ENCODE peak calls at places on chromosomes 16 and 17, in six cellular contexts. X is A549, L is spleen, M is heart left ventricle, O is fibroblast of the aortic adventitia, I is natural killer cell. F is an unnamed sample.

GRCh38 chr17:64575431-64575830 is 68.7 kb downstream of the CEP95 start:
- DNase-seq in O (peak; percentile 25), X (no peak), L (no peak), I (no peak), M (no peak), F (no peak)

GRCh38 chr16:53529529-53529928 is 26.5 kb upstream of the AKTIP start:
- DNase-seq in L (no peak), I (no peak), O (no peak), M (no peak), X (no peak), F (no peak)

GRCh38 chr16:86016201-86016965 is 117.4 kb downstream of the IRF8 start:
- DNase-seq in M (no peak), I (no peak), X (peak; percentile 79), O (peak; percentile 73), L (no peak), F (peak; percentile 34)

GRCh38 chr16:29645699-29646187 is 17.3 kb upstream of the SPN start:
- DNase-seq in O (peak; percentile 19), I (no peak), L (no peak), M (no peak), X (no peak), F (no peak)

GRCh38 chr17:41627316-41628072 is 3.1 kb upstream of the KRT17 start:
- DNase-seq in L (peak; percentile 58), X (no peak), O (no peak), M (peak; percentile 38), I (no peak), F (no peak)

GRCh38 chr16:69179255-69180010 is 7.5 kb upstream of the SNTB2 start:
- DNase-seq in X (no peak), I (no peak), L (no peak), O (peak; percentile 98), M (no peak), F (no peak)

GRCh38 chr17:17171991-17172939 is 33.9 kb downstream of the PLD6 start:
- DNase-seq in X (no peak), L (peak; percentile 87), I (no peak), O (no peak), M (peak; percentile 81), F (no peak)

GRCh38 chr16:70661918-70662641 is 15.7 kb downstream of the IL34 start:
- DNase-seq in O (peak; percentile 19), I (no peak), L (no peak), M (no peak), X (no peak), F (no peak)

GRCh38 chr16:6861136-6861535 is 471.5 kb upstream of the RBFOX1 start:
- DNase-seq in O (no peak), L (no peak), I (no peak), X (no peak), M (no peak), F (no peak)

GRCh38 chr16:79519448-79519847 is 81.1 kb downstream of the MAF start:
- DNase-seq in L (peak; percentile 84), I (peak; percentile 21), O (no peak), M (peak; percentile 78), X (no peak), F (no peak)

GRCh38 chr17:29613371-29613837 is 9.3 kb downstream of the CORO6 start:
- DNase-seq in O (peak; percentile 83), I (peak; percentile 90), X (no peak), L (peak; percentile 97), M (peak; percentile 98), F (peak; percentile 96)

GRCh38 chr16:88482630-88483391 is 29.7 kb downstream of the ZFPM1 start:
- DNase-seq in O (no peak), X (no peak), I (no peak), M (no peak), L (no peak), F (no peak)

GRCh38 chr17:39239640-39240314 is 14.0 kb upstream of the STAC2 start:
- DNase-seq in L (peak; percentile 89), I (peak; percentile 47), X (peak; percentile 68), O (no peak), M (peak; percentile 64), F (no peak)

GRCh38 chr17:71460943-71461342 is 659.9 kb upstream of the SOX9 start:
- DNase-seq in L (no peak), O (peak; percentile 26), X (no peak), M (no peak), I (no peak), F (peak; percentile 22)

GRCh38 chr17:73621685-73622084 is 22.6 kb downstream of the SDK2 start:
- DNase-seq in O (no peak), X (no peak), M (no peak), L (no peak), I (no peak), F (no peak)

GRCh38 chr16:88534731-88535141 is 35.5 kb upstream of the ZC3H18 start:
- DNase-seq in M (no peak), I (no peak), O (no peak), X (peak; percentile 71), L (peak; percentile 90), F (no peak)

GRCh38 chr16:88063201-88063773 is 112.1 kb downstream of the BANP start:
- DNase-seq in X (no peak), I (no peak), L (peak; percentile 56), M (peak; percentile 65), O (peak; percentile 91), F (no peak)

GRCh38 chr17:82831041-82831817 is 8.6 kb downstream of the ZNF750 start:
- DNase-seq in X (no peak), L (no peak), I (no peak), M (no peak), O (no peak), F (no peak)

GRCh38 chr16:11896776-11897175 is 19.0 kb downstream of the GSPT1 start:
- DNase-seq in X (no peak), L (no peak), M (no peak), O (peak; percentile 72), I (no peak), F (no peak)

GRCh38 chr16:80006175-80006895 is 405.8 kb upstream of the MAF start:
- DNase-seq in L (no peak), M (peak; percentile 66), X (peak; percentile 16), O (no peak), I (no peak), F (no peak)

GRCh38 chr16:89705006-89705405 is 3.5 kb upstream of the SPATA2L start:
- DNase-seq in M (no peak), X (no peak), I (no peak), O (no peak), L (peak; percentile 74), F (no peak)

GRCh38 chr17:65072577-65073178 is 16.1 kb upstream of the GNA13 start:
- DNase-seq in X (no peak), L (no peak), I (no peak), M (no peak), O (no peak), F (no peak)

GRCh38 chr16:720507-720989 is 398 bp upstream of the ANTKMT start:
- DNase-seq in M (no peak), I (no peak), L (no peak), O (peak; percentile 62), X (peak; percentile 72), F (peak; percentile 53)
- TF ChIP-seq CTCF in M (no peak), I (no peak), L (no peak), O (peak; percentile 34), X (peak; percentile 30), F (no peak)

DNA sequence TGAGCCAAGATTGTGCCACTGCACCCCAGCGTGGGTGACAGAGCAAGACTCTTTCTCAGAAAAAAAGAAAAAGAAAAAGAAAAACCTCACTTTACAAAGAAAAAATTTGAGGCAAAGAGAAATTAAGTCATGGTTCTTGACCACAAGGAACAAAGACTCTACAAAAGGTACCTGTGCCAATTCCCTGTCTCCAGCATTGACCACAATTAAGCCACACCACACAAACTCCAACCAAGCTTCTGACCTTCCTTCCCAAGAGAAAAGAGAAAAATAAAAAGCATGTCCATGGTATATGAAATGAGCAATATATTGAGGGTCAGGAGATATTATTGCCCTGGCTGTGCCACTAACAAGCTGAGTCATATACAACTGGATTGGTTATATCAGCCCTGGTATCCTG is 146.3 kb upstream of the NOG start:
- DNase-seq in O (no peak), M (no peak), I (no peak), X (no peak), L (no peak), F (no peak)
- TF ChIP-seq CTCF in O (no peak), M (no peak), I (no peak), X (no peak), L (no peak), F (no peak)

DNA sequence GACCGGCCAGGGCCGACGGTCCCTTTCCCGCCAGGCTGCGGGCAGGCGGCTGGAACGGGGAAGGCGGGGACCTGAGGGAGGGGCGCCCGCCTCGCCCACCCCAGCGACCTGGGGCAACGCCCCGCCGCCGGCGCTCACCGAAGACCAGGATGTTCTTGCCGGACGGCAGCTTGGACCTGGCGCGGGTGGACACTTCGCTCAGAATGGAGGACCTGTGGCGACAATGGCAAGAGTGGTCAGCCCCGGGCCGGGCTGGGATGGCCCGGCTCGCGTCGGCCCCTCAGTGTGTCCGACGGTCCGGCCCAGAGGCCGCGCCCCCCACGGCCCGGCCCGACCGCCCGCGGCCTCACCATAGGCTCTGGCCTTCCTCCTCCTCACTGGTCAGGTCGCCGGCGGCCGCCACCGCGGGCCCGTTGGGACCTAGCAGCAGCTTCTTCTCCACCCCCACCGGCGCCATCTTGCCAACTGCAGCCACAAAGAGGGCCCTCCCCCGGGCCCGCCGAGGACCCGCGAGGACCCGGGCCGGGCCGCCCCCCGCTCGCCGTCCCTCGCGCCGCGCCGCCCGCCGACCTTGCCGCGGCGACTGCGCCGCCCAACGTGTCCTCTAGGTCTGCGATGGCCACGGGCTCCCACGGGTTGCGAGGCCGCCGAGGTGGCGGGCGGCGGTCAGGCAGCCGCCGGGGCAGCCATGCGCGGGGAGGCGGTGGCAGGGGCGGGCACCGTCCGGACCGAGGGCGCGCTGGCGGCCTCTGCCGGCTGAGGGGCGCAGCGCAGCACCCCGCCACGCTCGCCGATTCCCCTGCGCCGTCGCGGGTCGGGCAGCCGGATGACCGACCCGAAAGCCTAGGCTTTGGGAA is at the start of gene DYNC1LI2:
- DNase-seq in O (peak; percentile 61), L (peak; percentile 96), M (peak; percentile 91), X (peak; percentile 80), I (peak; percentile 86), F (peak; percentile 83)
- TF ChIP-seq CTCF in O (peak; percentile 57), L (peak; percentile 92), M (peak; percentile 94), X (peak; percentile 91), I (peak; percentile 81), F (peak; percentile 80)

GRCh38 chr17:74987909-74988711 is 678 bp downstream of the CDR2L start:
- DNase-seq in M (peak; percentile 89), L (peak; percentile 85), O (peak; percentile 66), I (no peak), X (no peak), F (peak; percentile 49)

GRCh38 chr17:74992223-74992622 is 4.8 kb downstream of the CDR2L start:
- DNase-seq in I (no peak), L (no peak), X (no peak), M (no peak), O (no peak), F (no peak)

GRCh38 chr17:74987418-74987908 is at the start of gene CDR2L:
- DNase-seq in L (peak; percentile 98), O (peak; percentile 88), M (peak; percentile 98), I (peak; percentile 94), X (peak; percentile 94), F (peak; percentile 97)

GRCh38 chr17:74994440-74994839 is 7.0 kb downstream of the CDR2L start:
- DNase-seq in I (no peak), X (no peak), L (no peak), M (no peak), O (peak; percentile 61), F (no peak)

DNA sequence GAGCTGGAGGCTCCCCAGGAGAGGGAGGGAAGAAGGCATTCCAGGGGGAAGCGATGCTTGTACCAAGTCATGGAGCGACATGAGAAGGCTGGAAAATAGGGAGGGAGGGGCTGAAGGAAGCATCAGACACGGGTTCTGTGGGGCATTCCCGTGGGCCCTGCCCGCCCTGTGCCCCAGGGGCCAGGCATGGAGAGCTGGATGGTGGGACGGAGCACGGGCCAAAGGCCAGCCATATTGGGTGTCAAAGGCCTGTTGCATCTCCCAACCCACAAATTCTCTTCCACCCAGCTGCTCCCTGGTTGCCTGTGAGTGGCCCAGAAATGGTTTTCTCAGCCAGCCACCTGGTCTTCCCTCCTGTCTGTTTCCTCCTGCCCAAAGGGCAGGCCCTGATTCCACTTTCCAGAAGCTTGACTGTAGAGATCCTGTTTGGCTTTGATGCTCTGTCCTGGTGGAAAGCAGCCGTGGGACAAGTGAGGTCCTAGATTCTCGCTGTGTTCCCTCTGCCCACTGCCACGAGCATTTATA is 3.2 kb downstream of the CDR2L start:
- DNase-seq in I (no peak), O (no peak), L (no peak), X (no peak), M (no peak), F (no peak)
- TF ChIP-seq CTCF in I (no peak), O (no peak), L (no peak), X (no peak), M (no peak), F (no peak)

F was measured in neural crest cell.